ENCODE peak calls at places on chromosomes 6 and 20, in four cellular contexts. One of them, this sample, is unnamed.

GRCh38 chr20:43456809-43457639 is 672 bp upstream of the SRSF6 start:
- DNase-seq in GM06990: peak; percentile 87
- DNase-seq in stomach: peak; percentile 91
- DNase-seq in AG10803: peak; percentile 90
- DNase-seq in this sample: peak; percentile 96

GRCh38 chr20:17228624-17229061 is 1.8 kb downstream of the PCSK2 start:
- DNase-seq in GM06990: no peak
- DNase-seq in stomach: no peak
- DNase-seq in AG10803: no peak
- DNase-seq in this sample: no peak

GRCh38 chr6:105793132-105793531 is 293.0 kb upstream of the PRDM1 start:
- DNase-seq in GM06990: no peak
- DNase-seq in stomach: no peak
- DNase-seq in AG10803: no peak
- DNase-seq in this sample: peak; percentile 17

GRCh38 chr20:24962182-24962492 is 13.1 kb downstream of the CST7 start:
- DNase-seq in GM06990: no peak
- DNase-seq in stomach: no peak
- DNase-seq in AG10803: no peak
- DNase-seq in this sample: no peak

GRCh38 chr6:3370361-3371221 is 86.3 kb downstream of the SLC22A23 start:
- DNase-seq in GM06990: no peak
- DNase-seq in stomach: no peak
- DNase-seq in AG10803: no peak
- DNase-seq in this sample: no peak

GRCh38 chr20:46990017-46990810 is 95.6 kb downstream of the EYA2 start:
- DNase-seq in GM06990: no peak
- DNase-seq in stomach: no peak
- DNase-seq in AG10803: peak; percentile 3
- DNase-seq in this sample: no peak

GRCh38 chr6:112802154-112802553 is 455.0 kb downstream of the RFPL4B start:
- DNase-seq in GM06990: no peak
- DNase-seq in stomach: no peak
- DNase-seq in AG10803: peak; percentile 92
- DNase-seq in this sample: peak; percentile 84

GRCh38 chr20:5918856-5919633 is 31.3 kb downstream of the TRMT6 start:
- DNase-seq in GM06990: no peak
- DNase-seq in stomach: no peak
- DNase-seq in AG10803: peak; percentile 16
- DNase-seq in this sample: peak; percentile 73

GRCh38 chr6:129248976-129249375 is 366.0 kb downstream of the LAMA2 start:
- DNase-seq in GM06990: no peak
- DNase-seq in stomach: no peak
- DNase-seq in AG10803: no peak
- DNase-seq in this sample: no peak

GRCh38 chr20:5195655-5196054 is 68.8 kb downstream of the CDS2 start:
- DNase-seq in GM06990: no peak
- DNase-seq in stomach: no peak
- DNase-seq in AG10803: peak; percentile 53
- DNase-seq in this sample: peak; percentile 77

GRCh38 chr20:32970973-32971300 is 33.3 kb downstream of the SUN5 start:
- DNase-seq in GM06990: no peak
- DNase-seq in stomach: no peak
- DNase-seq in AG10803: no peak
- DNase-seq in this sample: no peak

GRCh38 chr6:54737247-54737646 is 109.3 kb upstream of the FAM83B start:
- DNase-seq in GM06990: peak; percentile 1
- DNase-seq in stomach: no peak
- DNase-seq in AG10803: no peak
- DNase-seq in this sample: no peak

GRCh38 chr6:63742060-63742459 is 106.5 kb downstream of the PHF3 start:
- DNase-seq in GM06990: no peak
- DNase-seq in stomach: no peak
- DNase-seq in AG10803: no peak
- DNase-seq in this sample: no peak

GRCh38 chr20:31707994-31708744 is 14.5 kb downstream of the BCL2L1 start:
- DNase-seq in GM06990: no peak
- DNase-seq in stomach: peak; percentile 80
- DNase-seq in AG10803: no peak
- DNase-seq in this sample: no peak

GRCh38 chr6:24827162-24827561 is 28.4 kb upstream of the ARMH2 start:
- DNase-seq in GM06990: no peak
- DNase-seq in stomach: peak; percentile 64
- DNase-seq in AG10803: no peak
- DNase-seq in this sample: no peak

GRCh38 chr20:59661141-59661540 is 56.8 kb downstream of the PHACTR3 start:
- DNase-seq in GM06990: no peak
- DNase-seq in stomach: peak; percentile 16
- DNase-seq in AG10803: no peak
- DNase-seq in this sample: no peak

GRCh38 chr6:9121551-9121950 is 686.2 kb upstream of the SLC35B3 start:
- DNase-seq in GM06990: no peak
- DNase-seq in stomach: no peak
- DNase-seq in AG10803: peak; percentile 79
- DNase-seq in this sample: no peak

GRCh38 chr6:235763-236360 is 56.4 kb upstream of the DUSP22 start:
- DNase-seq in GM06990: no peak
- DNase-seq in stomach: no peak
- DNase-seq in AG10803: peak; percentile 54
- DNase-seq in this sample: peak; percentile 78

GRCh38 chr6:134706806-134707205 is 243.1 kb downstream of the ALDH8A1 start:
- DNase-seq in GM06990: no peak
- DNase-seq in stomach: no peak
- DNase-seq in AG10803: peak; percentile 36
- DNase-seq in this sample: no peak

GRCh38 chr6:100504786-100505737 is 40.3 kb upstream of the SIM1 start:
- DNase-seq in GM06990: no peak
- DNase-seq in stomach: no peak
- DNase-seq in AG10803: peak; percentile 91
- DNase-seq in this sample: peak; percentile 91

GRCh38 chr6:34071884-34072379 is 74.0 kb downstream of the GRM4 start:
- DNase-seq in GM06990: no peak
- DNase-seq in stomach: no peak
- DNase-seq in AG10803: no peak
- DNase-seq in this sample: no peak

GRCh38 chr6:170086639-170087420 is 204.0 kb downstream of the DLL1 start:
- DNase-seq in GM06990: no peak
- DNase-seq in stomach: peak; percentile 23
- DNase-seq in AG10803: no peak
- DNase-seq in this sample: no peak

GRCh38 chr20:53149184-53149651 is 177.1 kb downstream of the TSHZ2 start:
- DNase-seq in GM06990: no peak
- DNase-seq in stomach: no peak
- DNase-seq in AG10803: peak; percentile 12
- DNase-seq in this sample: no peak

GRCh38 chr20:57581202-57582028 is 20.5 kb downstream of the PCK1 start:
- DNase-seq in GM06990: no peak
- DNase-seq in stomach: no peak
- DNase-seq in AG10803: no peak
- DNase-seq in this sample: no peak

GRCh38 chr6:12955996-12956395 is 239.4 kb downstream of the PHACTR1 start:
- DNase-seq in GM06990: no peak
- DNase-seq in stomach: no peak
- DNase-seq in AG10803: no peak
- DNase-seq in this sample: no peak

GRCh38 chr6:67880939-67881705 is 754.0 kb upstream of the ADGRB3 start:
- DNase-seq in GM06990: no peak
- DNase-seq in stomach: no peak
- DNase-seq in AG10803: no peak
- DNase-seq in this sample: peak; percentile 58

GRCh38 chr20:17682103-17682888 is at the start of gene RRBP1:
- DNase-seq in GM06990: peak; percentile 99
- DNase-seq in stomach: peak; percentile 99
- DNase-seq in AG10803: peak; percentile 98
- DNase-seq in this sample: peak; percentile 99

GRCh38 chr6:66731310-66731709 is 1024.3 kb upstream of the EYS start:
- DNase-seq in GM06990: no peak
- DNase-seq in stomach: no peak
- DNase-seq in AG10803: no peak
- DNase-seq in this sample: no peak

GRCh38 chr6:170043881-170044790 is 246.7 kb downstream of the DLL1 start:
- DNase-seq in GM06990: no peak
- DNase-seq in stomach: no peak
- DNase-seq in AG10803: no peak
- DNase-seq in this sample: no peak

GRCh38 chr20:44613575-44613974 is 31.2 kb downstream of the PKIG start:
- DNase-seq in GM06990: no peak
- DNase-seq in stomach: no peak
- DNase-seq in AG10803: no peak
- DNase-seq in this sample: no peak

GRCh38 chr20:15482525-15482924 is 1090.7 kb downstream of the KIF16B start:
- DNase-seq in GM06990: no peak
- DNase-seq in stomach: no peak
- DNase-seq in AG10803: no peak
- DNase-seq in this sample: no peak

GRCh38 chr6:47076422-47077344 is 34.6 kb upstream of the ADGRF1 start:
- DNase-seq in GM06990: no peak
- DNase-seq in stomach: peak; percentile 84
- DNase-seq in AG10803: no peak
- DNase-seq in this sample: peak; percentile 87

GRCh38 chr6:67766061-67766460 is 869.0 kb upstream of the ADGRB3 start:
- DNase-seq in GM06990: no peak
- DNase-seq in stomach: no peak
- DNase-seq in AG10803: no peak
- DNase-seq in this sample: peak; percentile 65

GRCh38 chr6:28213213-28213523 is 11.9 kb upstream of the ZSCAN9 start:
- DNase-seq in GM06990: no peak
- DNase-seq in stomach: no peak
- DNase-seq in AG10803: no peak
- DNase-seq in this sample: no peak

GRCh38 chr6:28212510-28213212 is 12.4 kb upstream of the ZSCAN9 start:
- DNase-seq in GM06990: peak; percentile 81
- DNase-seq in stomach: no peak
- DNase-seq in AG10803: peak; percentile 86
- DNase-seq in this sample: peak; percentile 89

GRCh38 chr6:28209753-28210535 is 15.1 kb upstream of the ZSCAN9 start:
- DNase-seq in GM06990: no peak
- DNase-seq in stomach: no peak
- DNase-seq in AG10803: no peak
- DNase-seq in this sample: no peak

GRCh38 chr6:28215425-28215824 is 9.7 kb upstream of the ZSCAN9 start:
- DNase-seq in GM06990: no peak
- DNase-seq in stomach: no peak
- DNase-seq in AG10803: peak; percentile 31
- DNase-seq in this sample: peak; percentile 16

DNA sequence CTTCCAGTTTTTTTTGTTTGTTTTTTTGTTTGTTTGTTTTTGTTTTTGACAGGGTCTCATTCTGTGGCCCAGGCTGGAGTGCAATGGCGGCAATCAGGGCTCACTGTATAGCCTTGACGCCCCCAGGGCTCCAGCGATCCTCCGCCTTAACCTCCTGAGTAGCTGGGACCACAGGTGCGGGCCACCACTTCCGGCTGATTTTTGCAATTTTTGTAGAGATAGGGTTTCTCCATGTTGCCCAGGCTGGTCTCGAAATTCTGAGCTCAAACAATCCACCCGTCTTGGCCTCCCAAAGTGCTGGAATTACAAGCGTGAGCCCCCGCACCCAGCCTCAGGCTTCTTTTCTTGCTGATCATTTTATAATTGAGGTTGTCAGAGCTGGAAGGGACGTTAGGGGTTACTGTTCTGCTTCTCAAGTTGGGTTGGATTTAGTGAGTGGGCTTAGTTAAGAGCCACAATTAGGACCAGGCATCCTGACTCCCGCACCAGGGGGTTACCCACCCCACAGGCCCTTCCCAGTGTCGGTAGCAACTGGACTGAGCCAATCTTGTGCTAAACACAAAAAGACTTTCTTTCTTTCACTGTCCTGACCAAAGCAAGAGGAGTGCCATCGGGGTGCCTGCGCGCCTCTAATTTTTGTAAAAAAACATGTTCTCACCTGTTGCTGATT is 13.1 kb upstream of the ZSCAN9 start:
- DNase-seq in GM06990: peak; percentile 50
- DNase-seq in stomach: no peak
- DNase-seq in AG10803: no peak
- DNase-seq in this sample: no peak
- H3K4me3 ChIP-seq in GM06990: peak overlapping the region; percentile 68
- H3K4me3 ChIP-seq in stomach: peak overlapping the region; percentile 36
- H3K4me3 ChIP-seq in AG10803: peak overlapping the region; percentile 61
- H3K4me3 ChIP-seq in this sample: peak overlapping the region; percentile 58

DNA sequence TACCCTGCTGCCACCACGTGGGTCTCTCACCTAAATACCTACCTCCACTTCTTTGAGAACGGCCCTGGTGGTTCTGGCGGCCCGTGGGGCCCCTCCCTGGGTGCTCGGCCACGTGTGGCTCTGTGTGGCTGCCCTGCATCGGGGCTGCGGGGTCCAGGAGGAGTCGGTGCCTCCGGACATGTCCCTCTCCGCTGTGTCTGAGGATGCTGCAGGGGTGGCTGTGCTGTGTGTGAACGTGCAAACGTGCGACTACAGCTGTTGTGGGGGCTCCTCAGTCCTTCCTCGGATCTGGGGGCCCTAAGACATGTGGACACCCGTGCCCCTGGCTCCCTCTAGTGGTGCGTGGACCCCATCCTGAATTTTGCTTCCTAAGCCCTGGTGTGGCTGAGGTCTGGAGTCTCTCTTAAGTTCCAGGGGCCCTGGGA is 691.8 kb downstream of the QKI start:
- DNase-seq in GM06990: no peak
- DNase-seq in stomach: no peak
- DNase-seq in AG10803: no peak
- DNase-seq in this sample: peak; percentile 60
- TF ChIP-seq CTCF in GM06990: peak; percentile 29
- TF ChIP-seq CTCF in stomach: no peak
- TF ChIP-seq CTCF in AG10803: peak; percentile 40
- TF ChIP-seq CTCF in this sample: peak; percentile 78

GRCh38 chr6:165847407-165848098 is 184.5 kb upstream of the PDE10A start:
- DNase-seq in GM06990: no peak
- DNase-seq in stomach: peak; percentile 60
- DNase-seq in AG10803: no peak
- DNase-seq in this sample: peak; percentile 12
- H3K4me3 ChIP-seq in GM06990: no peak overlapping the region
- H3K4me3 ChIP-seq in stomach: peak overlapping the region; percentile 17
- H3K4me3 ChIP-seq in AG10803: no peak overlapping the region
- H3K4me3 ChIP-seq in this sample: no peak overlapping the region

GRCh38 chr6:57329933-57330332 is 12.5 kb downstream of the PRIM2 start:
- DNase-seq in GM06990: no peak
- DNase-seq in stomach: no peak
- DNase-seq in AG10803: no peak
- DNase-seq in this sample: no peak

GRCh38 chr6:57327311-57327710 is 9.9 kb downstream of the PRIM2 start:
- DNase-seq in GM06990: no peak
- DNase-seq in stomach: no peak
- DNase-seq in AG10803: no peak
- DNase-seq in this sample: no peak

GRCh38 chr6:57328074-57328473 is 10.6 kb downstream of the PRIM2 start:
- DNase-seq in GM06990: no peak
- DNase-seq in stomach: no peak
- DNase-seq in AG10803: no peak
- DNase-seq in this sample: no peak

DNA sequence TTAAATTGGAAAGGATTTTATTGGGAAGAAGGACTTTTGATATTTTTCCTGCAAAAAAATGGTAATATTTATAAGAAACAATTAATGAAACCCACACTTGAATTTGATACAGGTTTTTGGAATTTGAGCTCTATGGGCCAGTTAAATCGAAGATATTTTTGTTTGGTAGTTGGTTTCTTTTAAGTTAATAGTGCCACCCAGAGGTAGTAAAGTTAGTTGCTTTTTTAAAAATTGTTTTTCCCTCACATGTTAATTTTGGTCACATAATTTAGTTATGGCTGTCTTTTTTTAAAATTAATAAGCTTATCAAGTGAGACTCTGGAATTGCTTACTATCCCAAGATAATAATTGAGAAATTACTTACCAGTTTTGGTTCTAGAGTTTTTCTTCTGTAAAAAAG is 7.1 kb downstream of the PRIM2 start:
- DNase-seq in GM06990: no peak
- DNase-seq in stomach: no peak
- DNase-seq in AG10803: peak; percentile 39
- DNase-seq in this sample: peak; percentile 46
- TF ChIP-seq CTCF in GM06990: peak; percentile 32
- TF ChIP-seq CTCF in stomach: no peak
- TF ChIP-seq CTCF in AG10803: peak; percentile 64
- TF ChIP-seq CTCF in this sample: peak; percentile 46